ENCODE peak calls at places on chromosome 3, in seven cellular contexts. A is GM12865, Z is fibroblast of pulmonary artery, L is A549, U is IMR-90, Y is upper lobe of left lung, T is fibroblast of the aortic adventitia. C is an unnamed sample.

GRCh38 chr3:124513610-124513997 is 216.6 kb upstream of the UMPS start:
- DNase-seq in Z (no peak), L (no peak), A (no peak), Y (no peak), T (no peak), U (no peak), C (no peak)

GRCh38 chr3:102114264-102114979 is 265.1 kb downstream of the NFKBIZ start:
- DNase-seq in A (no peak), Y (no peak), Z (no peak), L (no peak), U (no peak), T (peak), C (no peak)

GRCh38 chr3:55180161-55180560 is 252.3 kb upstream of the LRTM1 start:
- DNase-seq in Y (no peak), U (peak), A (no peak), Z (no peak), L (no peak), T (peak), C (no peak)

GRCh38 chr3:53194218-53195065 is 33.4 kb downstream of the PRKCD start:
- DNase-seq in L (no peak), T (peak), Z (peak), U (peak), Y (no peak), A (no peak), C (peak)

GRCh38 chr3:72888546-72889309 is 882 bp downstream of the GXYLT2 start:
- DNase-seq in L (no peak), Z (peak), Y (no peak), A (peak), T (peak), U (peak), C (peak)

GRCh38 chr3:8869613-8870012 is 93.7 kb downstream of the RAD18 start:
- DNase-seq in Y (no peak), U (peak), A (no peak), Z (peak), L (peak), T (peak), C (peak)

GRCh38 chr3:196268270-196269163 is 19.0 kb downstream of the PCYT1A start:
- DNase-seq in Z (peak), Y (no peak), T (peak), L (peak), A (no peak), U (peak), C (peak)

GRCh38 chr3:122074621-122075265 is 19.6 kb downstream of the CD86 start:
- DNase-seq in L (no peak), U (no peak), T (no peak), Y (peak), A (peak), Z (no peak), C (no peak)

GRCh38 chr3:170732660-170733245 is 137.2 kb downstream of the RPL22L1 start:
- DNase-seq in A (no peak), L (no peak), U (no peak), Z (no peak), Y (no peak), T (peak), C (no peak)

GRCh38 chr3:133246119-133246518 is 153.7 kb upstream of the BFSP2 start:
- DNase-seq in L (no peak), Y (no peak), Z (peak), T (peak), U (no peak), A (no peak), C (no peak)

GRCh38 chr3:101862453-101863165 is 13.3 kb downstream of the NFKBIZ start:
- DNase-seq in Z (no peak), L (no peak), A (no peak), T (peak), U (peak), Y (no peak), C (no peak)

GRCh38 chr3:171480526-171480925 is 20.3 kb upstream of the TNIK start:
- DNase-seq in U (no peak), L (no peak), A (peak), T (peak), Y (no peak), Z (no peak), C (no peak)

GRCh38 chr3:107969994-107970896 is 120.6 kb downstream of the CD47 start:
- DNase-seq in Z (peak), T (peak), Y (peak), A (no peak), L (peak), U (peak), C (peak)

GRCh38 chr3:144273611-144274010 is 302.0 kb downstream of the DIPK2A start:
- DNase-seq in T (no peak), U (peak), Y (no peak), L (no peak), A (no peak), Z (peak), C (peak)

GRCh38 chr3:192851821-192852352 is 65.8 kb downstream of the MB21D2 start:
- DNase-seq in Z (peak), A (peak), U (peak), T (peak), L (peak), Y (peak), C (peak)

GRCh38 chr3:187873843-187874242 is 128.6 kb upstream of the BCL6 start:
- DNase-seq in L (no peak), A (no peak), Y (no peak), U (no peak), Z (no peak), T (no peak), C (no peak)

GRCh38 chr3:187878776-187879524 is 133.7 kb upstream of the BCL6 start:
- DNase-seq in A (no peak), L (no peak), Y (no peak), T (peak), Z (peak), U (peak), C (peak)

GRCh38 chr3:187880438-187880837 is 135.2 kb upstream of the BCL6 start:
- DNase-seq in Z (peak), L (no peak), U (peak), Y (no peak), A (no peak), T (peak), C (no peak)

GRCh38 chr3:187871204-187871591 is 125.9 kb upstream of the BCL6 start:
- DNase-seq in Z (no peak), Y (no peak), L (no peak), U (no peak), T (no peak), A (no peak), C (no peak)

GRCh38 chr3:187875868-187876267 is 130.6 kb upstream of the BCL6 start:
- DNase-seq in Y (no peak), A (no peak), L (no peak), T (no peak), U (no peak), Z (no peak), C (no peak)
- TF ChIP-seq CTCF in Y (no peak), A (no peak), L (no peak), T (no peak), U (no peak), Z (no peak), C (no peak)

GRCh38 chr3:48692551-48692950 is 6.8 kb upstream of the NCKIPSD start:
- DNase-seq in L (no peak), U (peak), Z (no peak), T (no peak), Y (no peak), A (no peak), C (no peak)

GRCh38 chr3:48694610-48695051 is 8.9 kb upstream of the NCKIPSD start:
- DNase-seq in U (peak), A (no peak), Y (peak), L (peak), Z (peak), T (peak), C (peak)

GRCh38 chr3:48693826-48694225 is 8.1 kb upstream of the NCKIPSD start:
- DNase-seq in A (no peak), Y (no peak), T (no peak), L (no peak), Z (no peak), U (no peak), C (no peak)

GRCh38 chr3:48696156-48696555 is 10.4 kb upstream of the NCKIPSD start:
- DNase-seq in T (no peak), Z (no peak), L (no peak), Y (no peak), U (no peak), A (no peak), C (no peak)

GRCh38 chr3:48695113-48695753 is 9.5 kb upstream of the NCKIPSD start:
- DNase-seq in T (peak), U (peak), A (no peak), Y (no peak), Z (peak), L (no peak), C (peak)
- H3K4me3 ChIP-seq in T (peak), U (no peak), A (no peak), Y (peak), Z (peak), L (no peak), C (peak)

GRCh38 chr3:156432563-156432962 is 122.4 kb downstream of the SSR3 start:
- DNase-seq in U (no peak), L (no peak), Y (no peak), Z (no peak), T (peak), A (no peak), C (no peak)

GRCh38 chr3:156434921-156435320 is 120.0 kb downstream of the SSR3 start:
- DNase-seq in Y (no peak), T (no peak), L (no peak), U (no peak), A (no peak), Z (no peak), C (no peak)

GRCh38 chr3:156431334-156432121 is 123.4 kb downstream of the SSR3 start:
- DNase-seq in A (no peak), L (no peak), Z (no peak), U (no peak), Y (no peak), T (no peak), C (no peak)

GRCh38 chr3:156433138-156433537 is 121.8 kb downstream of the SSR3 start:
- DNase-seq in Z (peak), T (peak), Y (no peak), L (no peak), A (no peak), U (peak), C (no peak)

GRCh38 chr3:156433910-156434309 is 121.0 kb downstream of the SSR3 start:
- DNase-seq in Y (no peak), U (peak), A (no peak), Z (peak), T (peak), L (no peak), C (no peak)
- TF ChIP-seq CTCF in Y (no peak), U (peak), A (no peak), Z (no peak), T (no peak), L (no peak), C (no peak)

GRCh38 chr3:86986666-86987420 is 4.1 kb downstream of the VGLL3 start:
- DNase-seq in T (peak), Z (peak), L (no peak), A (no peak), U (peak), Y (no peak), C (peak)
- H3K4me3 ChIP-seq in T (peak), Z (peak), L (no peak), A (no peak), U (peak), Y (peak), C (peak)

GRCh38 chr3:47004369-47005211 is 25.1 kb downstream of the NBEAL2 start:
- DNase-seq in L (no peak), U (no peak), Y (peak), A (no peak), Z (no peak), T (no peak), C (no peak)

GRCh38 chr3:47001731-47002489 is 22.4 kb downstream of the NBEAL2 start:
- DNase-seq in A (no peak), Y (no peak), L (no peak), Z (no peak), U (no peak), T (no peak), C (no peak)

GRCh38 chr3:47000922-47001730 is 21.7 kb downstream of the NBEAL2 start:
- DNase-seq in Y (no peak), T (no peak), U (no peak), L (no peak), Z (no peak), A (no peak), C (no peak)

GRCh38 chr3:47003461-47004368 is 24.2 kb downstream of the NBEAL2 start:
- DNase-seq in Z (no peak), Y (peak), L (no peak), A (no peak), U (no peak), T (no peak), C (no peak)

GRCh38 chr3:47002490-47003410 is 23.3 kb downstream of the NBEAL2 start:
- DNase-seq in T (no peak), A (no peak), U (no peak), Y (no peak), L (no peak), Z (no peak), C (no peak)
- TF ChIP-seq CTCF in T (no peak), A (no peak), U (no peak), Y (no peak), L (no peak), Z (peak), C (no peak)

DNA sequence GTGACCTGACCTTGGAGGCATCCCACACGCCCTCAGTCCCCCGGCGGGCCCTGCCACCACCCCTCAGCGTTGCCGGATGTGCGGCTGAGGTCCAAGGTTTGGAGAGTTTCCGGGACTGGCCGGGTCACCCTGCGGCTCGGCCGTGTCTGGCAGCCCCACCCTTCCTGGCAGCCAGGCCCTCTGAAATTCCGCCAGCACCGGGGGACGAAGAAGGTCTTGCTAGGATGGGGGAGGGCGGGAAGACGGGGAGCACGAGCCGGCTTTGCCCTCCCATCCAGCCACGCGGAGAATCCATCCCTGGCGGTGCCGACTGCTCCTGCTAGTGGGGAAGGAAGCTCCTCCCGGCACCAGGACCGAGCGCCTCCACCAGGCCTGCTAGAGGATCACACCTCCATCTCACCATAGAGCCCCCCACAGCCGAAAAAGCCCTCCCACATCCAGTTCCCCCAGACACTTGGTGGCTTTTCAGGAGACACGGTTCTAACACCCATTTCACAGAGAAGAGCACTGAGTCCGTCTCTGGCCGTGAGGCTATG is 81.5 kb downstream of the CPN2 start:
- DNase-seq in U (no peak), A (no peak), Y (peak), L (no peak), T (peak), Z (peak), C (peak)
- H3K4me3 ChIP-seq in U (no peak), A (no peak), Y (peak), L (no peak), T (no peak), Z (no peak), C (no peak)

DNA sequence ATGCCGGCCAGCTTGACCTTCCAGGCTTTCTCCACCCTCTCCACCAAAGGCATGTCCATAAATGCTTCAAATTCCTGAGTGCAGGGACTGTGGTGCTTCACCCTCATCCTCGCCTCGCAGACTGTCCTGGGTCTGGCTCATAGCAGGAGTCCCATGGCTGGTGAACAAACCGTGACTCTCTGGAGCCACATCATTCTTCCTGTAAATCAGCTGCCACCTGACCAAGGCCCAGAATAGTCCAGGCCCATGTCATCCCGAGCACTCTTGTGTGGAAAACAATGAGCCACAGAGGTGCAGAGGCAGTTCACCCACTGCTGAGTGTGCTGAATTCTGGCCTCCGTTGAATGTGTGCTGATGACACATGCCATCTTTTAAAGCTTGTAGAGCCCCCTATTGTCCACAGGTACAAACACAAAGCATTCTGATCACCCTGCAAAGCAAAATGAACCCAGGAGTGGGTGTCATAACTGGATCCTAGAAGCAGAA is 68.6 kb downstream of the ABHD5 start:
- DNase-seq in T (peak), Y (no peak), U (peak), L (peak), Z (peak), A (peak), C (peak)
- TF ChIP-seq CTCF in T (peak), Y (no peak), U (peak), L (peak), Z (peak), A (peak), C (peak)

DNA sequence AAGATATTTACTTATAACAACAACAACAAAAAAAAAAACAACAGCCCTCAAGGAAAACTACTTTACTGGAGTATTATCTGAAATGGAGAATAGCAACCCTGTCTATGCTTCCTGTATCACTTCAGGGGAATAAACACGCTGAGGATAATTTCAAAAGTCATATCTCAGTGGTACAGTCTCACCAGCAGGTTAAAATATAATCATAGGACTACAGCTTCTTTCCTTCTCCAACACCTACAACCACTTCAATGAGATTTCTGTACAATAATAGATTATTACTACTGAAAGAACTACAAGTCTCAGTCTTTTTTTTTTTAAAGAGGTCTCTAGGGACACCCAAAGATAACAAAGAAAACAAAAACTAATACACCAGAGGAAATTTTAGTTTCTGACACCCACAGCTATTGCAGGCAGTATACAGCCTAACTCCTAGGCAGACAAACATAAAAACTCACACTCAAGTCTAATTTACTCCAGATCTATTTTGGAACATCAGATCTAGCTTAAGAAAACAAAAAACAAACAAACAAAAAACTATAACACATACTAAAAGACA is 268.2 kb downstream of the BCHE start:
- DNase-seq in T (no peak), L (no peak), U (no peak), Y (no peak), A (no peak), Z (no peak), C (no peak)
- H3K4me3 ChIP-seq in T (no peak), L (no peak), U (no peak), Y (no peak), A (no peak), Z (no peak), C (no peak)

GRCh38 chr3:86960551-86960950 is 30.4 kb downstream of the VGLL3 start:
- DNase-seq in A (no peak), L (no peak), Z (no peak), Y (no peak), U (no peak), T (no peak), C (no peak)
- TF ChIP-seq CTCF in A (no peak), L (no peak), Z (no peak), Y (no peak), U (no peak), T (no peak), C (no peak)

C was measured in astrocyte of the spinal cord.